ENCODE peak calls at places on chromosome 21, in ten cellular contexts. H is astrocyte of the spinal cord, I is HL-60, E is fibroblast of lung, J is AG04450, Z is right atrium auricular region, Q is HCT116, W is tibial artery, F is fibroblast of mammary gland, R is GM23338. B is an unnamed sample.

GRCh38 chr21:17819114-17819877 is at the start of gene C21orf91:
- DNase-seq in H (peak), I (peak), E (peak), J (peak), Z (peak), Q (peak), W (peak), F (peak), R (peak), B (peak)

GRCh38 chr21:38869946-38870345 is 64.2 kb downstream of the ETS2 start:
- DNase-seq in H (peak), I (no peak), E (peak), J (peak), Z (no peak), Q (no peak), W (no peak), F (peak), R (no peak), B (no peak)

GRCh38 chr21:17903029-17903806 is 84.1 kb upstream of the C21orf91 start:
- DNase-seq in H (peak), I (no peak), E (peak), J (peak), Z (no peak), Q (no peak), W (no peak), F (peak), R (peak), B (no peak)

GRCh38 chr21:29130234-29130993 is at the start of gene MAP3K7CL:
- DNase-seq in H (peak), I (no peak), E (peak), J (peak), Z (peak), Q (no peak), W (peak), F (peak), R (no peak), B (peak)

GRCh38 chr21:17921579-17922530 is 102.7 kb upstream of the C21orf91 start:
- DNase-seq in H (peak), I (no peak), E (peak), J (peak), Z (no peak), Q (no peak), W (peak), F (peak), R (no peak), B (no peak)

GRCh38 chr21:29436143-29436542 is 137.4 kb downstream of the BACH1 start:
- DNase-seq in H (no peak), I (no peak), E (peak), J (no peak), Z (no peak), Q (no peak), W (no peak), F (peak), R (peak), B (no peak)

GRCh38 chr21:41729701-41730368 is 37.0 kb downstream of the RIPK4 start:
- DNase-seq in H (no peak), I (no peak), E (no peak), J (no peak), Z (no peak), Q (no peak), W (no peak), F (no peak), R (no peak), B (peak)

GRCh38 chr21:42681296-42682206 is 28.1 kb downstream of the PDE9A start:
- DNase-seq in H (no peak), I (no peak), E (no peak), J (no peak), Z (no peak), Q (no peak), W (no peak), F (no peak), R (no peak), B (peak)

GRCh38 chr21:32442566-32443318 is 30.2 kb downstream of the EVA1C start:
- DNase-seq in H (no peak), I (no peak), E (no peak), J (no peak), Z (no peak), Q (no peak), W (no peak), F (peak), R (no peak), B (no peak)

GRCh38 chr21:19123053-19123452 is 719.5 kb upstream of the TMPRSS15 start:
- DNase-seq in H (no peak), I (no peak), E (no peak), J (no peak), Z (no peak), Q (no peak), W (no peak), F (no peak), R (no peak), B (no peak)

GRCh38 chr21:26846036-26846931 is 1.1 kb upstream of the ADAMTS1 start:
- DNase-seq in H (peak), I (no peak), E (peak), J (no peak), Z (peak), Q (no peak), W (peak), F (peak), R (peak), B (peak)

GRCh38 chr21:42641311-42642218 is 11.9 kb upstream of the PDE9A start:
- DNase-seq in H (no peak), I (no peak), E (peak), J (no peak), Z (no peak), Q (no peak), W (no peak), F (peak), R (peak), B (peak)

GRCh38 chr21:43268086-43268803 is 99.4 kb downstream of the CRYAA start:
- DNase-seq in H (no peak), I (no peak), E (no peak), J (no peak), Z (no peak), Q (no peak), W (no peak), F (no peak), R (no peak), B (peak)

GRCh38 chr21:41750532-41751151 is 16.2 kb downstream of the RIPK4 start:
- DNase-seq in H (no peak), I (no peak), E (no peak), J (no peak), Z (no peak), Q (no peak), W (no peak), F (no peak), R (no peak), B (no peak)

GRCh38 chr21:41460578-41461527 is 34.8 kb downstream of the MX1 start:
- DNase-seq in H (peak), I (peak), E (peak), J (peak), Z (peak), Q (peak), W (peak), F (peak), R (peak), B (peak)

GRCh38 chr21:16002872-16003466 is 273.2 kb downstream of the USP25 start:
- DNase-seq in H (peak), I (no peak), E (peak), J (no peak), Z (no peak), Q (no peak), W (no peak), F (peak), R (peak), B (no peak)

GRCh38 chr21:43211085-43212071 is 42.6 kb downstream of the CRYAA start:
- DNase-seq in H (no peak), I (no peak), E (no peak), J (no peak), Z (no peak), Q (peak), W (no peak), F (no peak), R (peak), B (peak)

GRCh38 chr21:17371470-17371869 is 141.4 kb upstream of the CXADR start:
- DNase-seq in H (peak), I (no peak), E (peak), J (peak), Z (no peak), Q (no peak), W (no peak), F (peak), R (peak), B (no peak)

GRCh38 chr21:24272527-24272938 is 1334.7 kb downstream of the MRPL39 start:
- DNase-seq in H (no peak), I (no peak), E (no peak), J (no peak), Z (no peak), Q (no peak), W (no peak), F (no peak), R (no peak), B (no peak)

GRCh38 chr21:32844653-32845443 is 73.3 kb upstream of the PAXBP1 start:
- DNase-seq in H (peak), I (peak), E (peak), J (no peak), Z (no peak), Q (peak), W (no peak), F (peak), R (no peak), B (no peak)

GRCh38 chr21:28793043-28793442 is 199.6 kb downstream of the LTN1 start:
- DNase-seq in H (peak), I (no peak), E (peak), J (no peak), Z (no peak), Q (no peak), W (no peak), F (peak), R (peak), B (no peak)

GRCh38 chr21:14762734-14763694 is 216.9 kb upstream of the SAMSN1 start:
- DNase-seq in H (no peak), I (peak), E (no peak), J (no peak), Z (no peak), Q (no peak), W (no peak), F (no peak), R (no peak), B (no peak)

GRCh38 chr21:26758083-26758861 is 86.9 kb downstream of the ADAMTS1 start:
- DNase-seq in H (no peak), I (no peak), E (no peak), J (no peak), Z (no peak), Q (no peak), W (no peak), F (no peak), R (no peak), B (no peak)

GRCh38 chr21:25115021-25115420 is 492.3 kb downstream of the MRPL39 start:
- DNase-seq in H (no peak), I (no peak), E (no peak), J (no peak), Z (no peak), Q (no peak), W (no peak), F (peak), R (no peak), B (no peak)

GRCh38 chr21:26800455-26801454 is 44.5 kb downstream of the ADAMTS1 start:
- DNase-seq in H (peak), I (no peak), E (peak), J (no peak), Z (no peak), Q (no peak), W (peak), F (peak), R (no peak), B (no peak)

GRCh38 chr21:31731112-31731801 is 661 bp downstream of the SCAF4 start:
- DNase-seq in H (no peak), I (no peak), E (peak), J (no peak), Z (no peak), Q (no peak), W (peak), F (peak), R (peak), B (peak)

GRCh38 chr21:29343517-29343916 is 44.8 kb downstream of the BACH1 start:
- DNase-seq in H (peak), I (no peak), E (peak), J (peak), Z (no peak), Q (no peak), W (no peak), F (peak), R (no peak), B (no peak)

GRCh38 chr21:33642896-33643657 is 776 bp downstream of the ITSN1 start:
- DNase-seq in H (no peak), I (no peak), E (peak), J (no peak), Z (no peak), Q (no peak), W (peak), F (peak), R (peak), B (peak)

GRCh38 chr21:42815217-42815616 is 64.1 kb downstream of the WDR4 start:
- DNase-seq in H (peak), I (no peak), E (no peak), J (no peak), Z (no peak), Q (peak), W (no peak), F (no peak), R (peak), B (no peak)

GRCh38 chr21:10418649-10419048 is 102.7 kb upstream of the TPTE start:
- DNase-seq in H (no peak), I (no peak), E (no peak), J (no peak), Z (no peak), Q (no peak), W (no peak), F (no peak), R (no peak), B (no peak)

GRCh38 chr21:29074007-29074376 is 544 bp upstream of the CCT8 start:
- DNase-seq in H (no peak), I (no peak), E (no peak), J (no peak), Z (no peak), Q (no peak), W (no peak), F (no peak), R (no peak), B (no peak)

GRCh38 chr21:31752967-31753366 is 21.0 kb upstream of the SCAF4 start:
- DNase-seq in H (no peak), I (no peak), E (no peak), J (no peak), Z (no peak), Q (no peak), W (no peak), F (peak), R (no peak), B (no peak)

GRCh38 chr21:18253252-18253651 is 8.6 kb downstream of the CHODL start:
- DNase-seq in H (peak), I (no peak), E (peak), J (no peak), Z (no peak), Q (no peak), W (no peak), F (no peak), R (no peak), B (no peak)

GRCh38 chr21:22965455-22966125 is 1967.4 kb downstream of the NCAM2 start:
- DNase-seq in H (peak), I (no peak), E (no peak), J (no peak), Z (no peak), Q (no peak), W (no peak), F (no peak), R (peak), B (no peak)

DNA sequence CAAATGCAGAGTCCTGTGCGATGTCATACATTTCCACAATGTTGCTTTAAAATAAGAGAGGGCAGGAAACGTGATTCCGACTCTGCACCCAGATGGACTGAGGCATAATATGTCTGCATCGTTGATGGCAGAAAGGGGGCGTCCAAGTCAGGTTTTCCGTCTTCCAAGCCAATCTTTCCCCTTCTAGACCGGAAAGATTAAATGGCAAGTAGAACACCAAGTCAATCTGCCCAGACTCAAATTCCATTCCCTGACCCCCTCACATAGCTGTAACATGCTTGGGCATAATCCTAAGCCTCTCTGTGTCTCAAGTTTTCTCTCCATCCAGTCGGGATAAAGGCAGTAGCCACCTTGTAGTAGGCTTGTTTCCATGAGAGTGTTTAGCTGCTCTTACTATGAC is 14.4 kb downstream of the PCP4 start:
- DNase-seq in H (no peak), I (no peak), E (no peak), J (no peak), Z (no peak), Q (no peak), W (no peak), F (no peak), R (peak), B (no peak)
- TF ChIP-seq CTCF in H (no peak), I (no peak), E (no peak), J (no peak), Z (no peak), Q (no peak), W (no peak), F (no peak), R (peak), B (no peak)

DNA sequence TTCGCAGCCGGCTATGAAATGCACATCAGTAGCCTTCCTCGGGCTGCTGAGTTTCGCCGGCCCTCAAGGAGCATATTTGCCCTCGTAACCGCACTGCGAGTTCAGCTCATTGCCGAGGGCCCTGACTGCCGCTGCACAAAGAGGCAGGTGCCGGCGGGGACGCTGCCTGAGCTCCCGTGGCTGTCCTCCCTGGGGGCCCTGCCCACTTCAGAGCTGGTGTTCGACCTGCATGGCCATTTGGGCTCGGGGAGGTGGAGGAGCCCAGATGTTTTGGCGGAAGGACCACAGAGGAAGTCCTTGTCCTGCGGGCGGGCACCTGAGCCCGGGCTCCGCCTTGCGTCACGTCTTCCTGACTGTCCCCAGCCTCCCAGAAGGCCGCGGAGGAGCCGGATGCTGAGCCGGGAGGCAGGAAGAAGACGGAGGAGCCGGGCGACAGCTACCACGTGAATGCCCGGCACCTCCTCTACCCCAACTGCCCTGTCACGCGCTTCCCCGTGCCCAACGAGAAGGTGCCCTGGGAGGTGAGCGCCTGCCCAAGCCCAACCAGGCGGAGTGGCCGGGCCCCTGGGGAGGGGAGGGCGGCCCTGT is 29.9 kb upstream of the LRRC3 start:
- DNase-seq in H (no peak), I (no peak), E (no peak), J (no peak), Z (no peak), Q (peak), W (no peak), F (no peak), R (no peak), B (peak)
- H3K4me3 ChIP-seq in H (no peak), I (no peak), E (no peak), J (no peak), Z (no peak), Q (peak), W (no peak), F (no peak), R (no peak), B (peak)

DNA sequence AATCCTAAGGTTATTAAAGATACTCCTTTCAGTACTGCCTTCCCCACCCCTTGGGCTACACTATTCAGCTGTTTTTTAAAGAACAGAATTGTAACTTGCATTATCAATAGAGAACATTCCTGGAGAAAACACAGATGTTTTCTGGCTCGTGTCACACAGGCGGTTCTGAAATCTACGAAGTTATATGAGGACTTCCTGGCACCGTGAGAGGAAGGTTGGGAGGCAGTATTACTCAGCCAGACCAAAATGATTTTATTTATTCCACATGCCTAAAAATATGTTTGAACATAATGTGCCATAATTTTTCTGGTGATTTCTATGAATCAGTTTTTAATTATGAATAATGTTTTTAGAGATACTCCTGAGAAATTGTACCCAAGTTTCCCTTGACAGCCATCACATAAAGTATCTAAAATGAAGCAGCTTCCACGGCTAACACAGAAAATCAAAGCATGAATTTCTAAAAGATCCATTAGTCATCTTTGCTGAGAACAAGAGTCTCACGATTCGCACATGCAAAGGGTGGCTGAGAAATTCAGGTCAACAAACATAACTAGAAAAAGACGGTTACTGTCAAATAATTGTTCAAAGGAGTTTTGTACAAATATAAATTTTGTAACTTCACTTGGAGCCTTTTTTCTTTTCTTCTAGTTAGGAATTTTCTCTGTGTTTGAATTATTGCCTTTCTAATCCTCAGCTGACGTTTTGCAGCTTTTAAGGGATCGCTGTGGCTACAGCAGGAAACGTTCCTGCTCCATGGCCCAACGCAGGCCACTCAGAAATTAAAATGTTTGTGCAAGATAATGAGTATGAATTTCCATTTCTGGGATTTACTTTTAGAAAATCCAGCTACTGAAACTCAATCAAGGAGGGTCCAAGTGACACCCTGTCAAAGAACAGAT is 8.0 kb upstream of the SIM2 start:
- DNase-seq in H (no peak), I (no peak), E (no peak), J (no peak), Z (no peak), Q (no peak), W (no peak), F (no peak), R (no peak), B (no peak)
- TF ChIP-seq CTCF in H (no peak), I (no peak), E (no peak), J (no peak), Z (no peak), Q (no peak), W (no peak), F (no peak), R (no peak), B (no peak)

DNA sequence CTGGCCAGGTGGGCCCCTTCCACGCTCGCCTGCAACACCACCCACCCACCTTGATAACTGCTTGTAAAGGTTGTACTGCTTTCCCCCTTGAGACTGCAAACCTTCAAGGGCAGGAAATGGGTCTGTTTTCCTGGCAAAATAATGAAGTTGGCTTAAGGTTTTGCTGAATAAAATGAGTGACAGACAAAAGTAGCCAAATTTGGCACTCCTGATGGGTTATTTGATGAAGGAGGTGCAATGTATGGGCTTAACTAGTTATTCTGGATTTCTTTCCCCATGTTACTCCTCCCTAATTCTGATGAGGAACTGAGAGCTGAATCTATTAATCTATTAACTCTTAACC is 14.6 kb upstream of the HLCS start:
- DNase-seq in H (no peak), I (no peak), E (no peak), J (no peak), Z (no peak), Q (no peak), W (no peak), F (no peak), R (no peak), B (no peak)
- H3K4me3 ChIP-seq in H (peak), I (no peak), E (no peak), J (peak), Z (peak), Q (peak), W (peak), F (peak), R (peak), B (peak)

GRCh38 chr21:34922487-34922886 is 126.6 kb downstream of the RUNX1 start:
- DNase-seq in H (no peak), I (no peak), E (no peak), J (no peak), Z (no peak), Q (no peak), W (no peak), F (no peak), R (no peak), B (no peak)
- TF ChIP-seq CTCF in H (no peak), I (no peak), E (no peak), J (no peak), Z (no peak), Q (no peak), W (no peak), F (no peak), R (no peak), B (no peak)

B was measured in psoas muscle.